ENCODE peak calls at places on chromosomes 16 and 17, in six cellular contexts. R is hepatocyte, H is AG04449, B is choroid plexus epithelial cell, I is HFF-Myc, J is skeletal muscle cell. L is an unnamed sample.

GRCh38 chr16:83200005-83200779 is 573.4 kb downstream of the CDH13 start:
- DNase-seq in H (no peak), R (no peak), B (peak), J (no peak), I (no peak), L (no peak)

GRCh38 chr17:76251478-76252039 is 11.3 kb upstream of the RNF157 start:
- DNase-seq in B (no peak), I (no peak), H (no peak), R (no peak), J (no peak), L (no peak)

GRCh38 chr16:89344314-89344828 is 126.9 kb downstream of the ZNF778 start:
- DNase-seq in R (no peak), H (no peak), I (no peak), J (no peak), B (no peak), L (no peak)

GRCh38 chr17:59372138-59372751 is 40.8 kb downstream of the YPEL2 start:
- DNase-seq in R (peak), H (no peak), B (peak), J (no peak), I (peak), L (peak)

GRCh38 chr16:57071840-57072541 is 20.4 kb upstream of the CPNE2 start:
- DNase-seq in B (peak), H (no peak), R (no peak), I (peak), J (no peak), L (peak)

GRCh38 chr16:54936979-54937672 is 6.5 kb downstream of the IRX5 start:
- DNase-seq in J (no peak), H (no peak), R (peak), I (no peak), B (peak), L (no peak)

GRCh38 chr17:28204751-28205150 is 114.2 kb upstream of the TMEM97 start:
- DNase-seq in H (no peak), B (no peak), I (no peak), J (no peak), R (no peak), L (no peak)

GRCh38 chr17:43917016-43917347 is 9.6 kb upstream of the MPP2 start:
- DNase-seq in B (no peak), J (no peak), I (no peak), H (no peak), R (no peak), L (no peak)

GRCh38 chr17:59223813-59224212 is 3.5 kb downstream of the GDPD1 start:
- DNase-seq in I (no peak), B (no peak), R (no peak), J (no peak), H (no peak), L (no peak)

GRCh38 chr16:2026461-2027023 is at the start of gene NHERF2:
- DNase-seq in B (no peak), J (no peak), R (peak), H (no peak), I (no peak), L (no peak)

GRCh38 chr17:31416503-31416923 is 25.0 kb downstream of the RAB11FIP4 start:
- DNase-seq in I (no peak), B (no peak), J (no peak), H (no peak), R (no peak), L (no peak)

GRCh38 chr17:54524501-54524900 is 376.2 kb upstream of the TOM1L1 start:
- DNase-seq in H (no peak), B (no peak), I (no peak), J (no peak), R (no peak), L (no peak)

GRCh38 chr16:87780385-87780989 is 14.7 kb upstream of the KLHDC4 start:
- DNase-seq in B (peak), R (no peak), H (no peak), J (no peak), I (no peak), L (no peak)

GRCh38 chr16:84406006-84406963 is 37.9 kb downstream of the ATP2C2 start:
- DNase-seq in B (no peak), R (no peak), J (no peak), I (no peak), H (no peak), L (no peak)

GRCh38 chr17:22266231-22266630 is 573.9 kb downstream of the KCNJ18 start:
- DNase-seq in H (no peak), I (no peak), J (no peak), B (no peak), R (no peak), L (no peak)

GRCh38 chr16:31128711-31129567 is 6.6 kb downstream of the PRSS8 start:
- DNase-seq in I (no peak), B (no peak), R (peak), H (no peak), J (no peak), L (no peak)

GRCh38 chr17:2982854-2983636 is 80.4 kb downstream of the OR1D5 start:
- DNase-seq in R (peak), H (no peak), I (no peak), J (peak), B (no peak), L (peak)

GRCh38 chr16:57502048-57502775 is 15.9 kb upstream of the DOK4 start:
- DNase-seq in I (no peak), H (no peak), J (no peak), R (no peak), B (no peak), L (no peak)

GRCh38 chr16:69520800-69521602 is 44.8 kb upstream of the NFAT5 start:
- DNase-seq in I (no peak), B (no peak), J (no peak), R (no peak), H (no peak), L (no peak)

GRCh38 chr16:75064403-75065148 is 52.0 kb downstream of the LDHD start:
- DNase-seq in J (no peak), R (peak), B (no peak), I (no peak), H (no peak), L (no peak)

GRCh38 chr16:73062640-73063283 is 14.8 kb upstream of the ZFHX3 start:
- DNase-seq in J (no peak), I (no peak), H (no peak), B (no peak), R (no peak), L (no peak)
- H3K4me3 ChIP-seq in J (peak), I (no peak), H (peak), B (peak), R (no peak), L (no peak)

GRCh38 chr17:17763136-17763535 is 73.7 kb downstream of the SREBF1 start:
- DNase-seq in J (no peak), B (no peak), I (no peak), R (no peak), H (no peak), L (no peak)

GRCh38 chr17:17763734-17764133 is 73.1 kb downstream of the SREBF1 start:
- DNase-seq in J (no peak), H (no peak), R (no peak), I (no peak), B (no peak), L (no peak)

GRCh38 chr17:17760872-17761550 is 75.8 kb downstream of the SREBF1 start:
- DNase-seq in R (no peak), H (no peak), B (no peak), I (no peak), J (no peak), L (no peak)

GRCh38 chr17:17759164-17759563 is 77.6 kb downstream of the SREBF1 start:
- DNase-seq in I (no peak), H (no peak), R (no peak), J (no peak), B (no peak), L (no peak)

GRCh38 chr17:17761894-17762781 is 74.6 kb downstream of the SREBF1 start:
- DNase-seq in I (no peak), R (no peak), B (no peak), H (no peak), J (no peak), L (no peak)
- H3K4me3 ChIP-seq in I (no peak), R (no peak), B (no peak), H (no peak), J (no peak), L (no peak)

GRCh38 chr17:78820122-78820792 is 20.4 kb downstream of the USP36 start:
- DNase-seq in B (no peak), H (no peak), J (no peak), R (no peak), I (no peak), L (no peak)
- H3K4me3 ChIP-seq in B (no peak), H (no peak), J (no peak), R (no peak), I (no peak), L (no peak)

GRCh38 chr16:59295474-59295873 is 561.4 kb upstream of the GOT2 start:
- DNase-seq in J (no peak), B (no peak), H (no peak), R (no peak), I (no peak), L (no peak)
- H3K4me3 ChIP-seq in J (no peak), B (no peak), H (no peak), R (no peak), I (no peak), L (no peak)

GRCh38 chr17:82287849-82288601 is 14.5 kb upstream of the CSNK1D start:
- DNase-seq in H (no peak), B (peak), I (no peak), R (no peak), J (no peak), L (peak)
- H3K4me3 ChIP-seq in H (no peak), B (no peak), I (no peak), R (no peak), J (no peak), L (no peak)

DNA sequence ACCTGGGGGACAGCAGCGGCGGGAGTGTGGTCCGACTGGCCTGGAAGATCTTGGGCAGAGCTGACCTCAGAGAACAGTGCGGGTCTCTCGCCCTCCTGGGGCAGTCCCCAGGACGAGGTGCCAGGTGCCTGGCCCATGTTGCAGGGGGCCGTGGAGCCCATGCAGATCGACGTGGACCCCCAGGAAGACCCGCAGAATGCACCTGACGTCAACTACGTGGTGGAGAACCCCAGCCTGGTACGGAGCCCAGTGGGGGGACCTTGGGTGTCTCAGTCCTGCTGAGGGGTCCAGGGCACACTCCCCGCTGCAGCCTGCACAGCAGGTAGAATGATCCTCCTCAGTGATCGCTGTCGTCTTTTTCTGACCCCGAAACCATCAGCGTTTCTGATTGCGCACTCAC is 1.4 kb downstream of the GPS1 start:
- DNase-seq in I (no peak), H (no peak), B (no peak), R (no peak), J (no peak), L (no peak)
- H3K4me3 ChIP-seq in I (peak), H (peak), B (peak), R (no peak), J (peak), L (peak)

GRCh38 chr16:14150796-14151195 is 79.7 kb downstream of the MRTFB start:
- DNase-seq in B (peak), H (no peak), R (no peak), J (no peak), I (no peak), L (no peak)
- H3K4me3 ChIP-seq in B (no peak), H (no peak), R (no peak), J (no peak), I (no peak), L (no peak)

L was measured in BJ.